ENCODE peak calls at places on chromosomes 7 and 10, in ten cellular contexts. One of them, this sample, is unnamed.

GRCh38 chr7:37342665-37343471 is 105.8 kb downstream of the ELMO1 start:
- DNase-seq in Karpas-422: peak
- DNase-seq in mammary epithelial cell: peak
- DNase-seq in neural progenitor cell: no peak
- DNase-seq in GM23248: no peak
- DNase-seq in adipocyte: no peak
- DNase-seq in IMR-90: no peak
- DNase-seq in H9: no peak
- DNase-seq in HCT116: no peak
- DNase-seq in mesendoderm: no peak
- DNase-seq in this sample: no peak

GRCh38 chr7:44313016-44313415 is 12.4 kb downstream of the CAMK2B start:
- DNase-seq in Karpas-422: no peak
- DNase-seq in mammary epithelial cell: no peak
- DNase-seq in neural progenitor cell: no peak
- DNase-seq in GM23248: no peak
- DNase-seq in adipocyte: no peak
- DNase-seq in IMR-90: no peak
- DNase-seq in H9: no peak
- DNase-seq in HCT116: no peak
- DNase-seq in mesendoderm: no peak
- DNase-seq in this sample: no peak

GRCh38 chr7:105876091-105876963 is at the start of gene ATXN7L1:
- DNase-seq in Karpas-422: peak
- DNase-seq in mammary epithelial cell: peak
- DNase-seq in neural progenitor cell: peak
- DNase-seq in GM23248: peak
- DNase-seq in adipocyte: peak
- DNase-seq in IMR-90: peak
- DNase-seq in H9: peak
- DNase-seq in HCT116: peak
- DNase-seq in mesendoderm: peak
- DNase-seq in this sample: peak

GRCh38 chr10:24872049-24872789 is 80.2 kb downstream of the PRTFDC1 start:
- DNase-seq in Karpas-422: no peak
- DNase-seq in mammary epithelial cell: no peak
- DNase-seq in neural progenitor cell: peak
- DNase-seq in GM23248: peak
- DNase-seq in adipocyte: no peak
- DNase-seq in IMR-90: no peak
- DNase-seq in H9: no peak
- DNase-seq in HCT116: no peak
- DNase-seq in mesendoderm: no peak
- DNase-seq in this sample: no peak

GRCh38 chr7:2644514-2645273 is 12.9 kb downstream of the TTYH3 start:
- DNase-seq in Karpas-422: no peak
- DNase-seq in mammary epithelial cell: no peak
- DNase-seq in neural progenitor cell: no peak
- DNase-seq in GM23248: no peak
- DNase-seq in adipocyte: no peak
- DNase-seq in IMR-90: no peak
- DNase-seq in H9: no peak
- DNase-seq in HCT116: no peak
- DNase-seq in mesendoderm: no peak
- DNase-seq in this sample: peak

GRCh38 chr7:128257458-128257857 is 16.4 kb downstream of the LEP start:
- DNase-seq in Karpas-422: no peak
- DNase-seq in mammary epithelial cell: no peak
- DNase-seq in neural progenitor cell: no peak
- DNase-seq in GM23248: no peak
- DNase-seq in adipocyte: no peak
- DNase-seq in IMR-90: no peak
- DNase-seq in H9: no peak
- DNase-seq in HCT116: no peak
- DNase-seq in mesendoderm: no peak
- DNase-seq in this sample: no peak

GRCh38 chr7:110373514-110374258 is 717.2 kb upstream of the LRRN3 start:
- DNase-seq in Karpas-422: no peak
- DNase-seq in mammary epithelial cell: no peak
- DNase-seq in neural progenitor cell: peak
- DNase-seq in GM23248: no peak
- DNase-seq in adipocyte: peak
- DNase-seq in IMR-90: peak
- DNase-seq in H9: no peak
- DNase-seq in HCT116: no peak
- DNase-seq in mesendoderm: peak
- DNase-seq in this sample: no peak

GRCh38 chr10:351770-352318 is 216.6 kb downstream of the ZMYND11 start:
- DNase-seq in Karpas-422: no peak
- DNase-seq in mammary epithelial cell: no peak
- DNase-seq in neural progenitor cell: no peak
- DNase-seq in GM23248: no peak
- DNase-seq in adipocyte: no peak
- DNase-seq in IMR-90: no peak
- DNase-seq in H9: no peak
- DNase-seq in HCT116: no peak
- DNase-seq in mesendoderm: no peak
- DNase-seq in this sample: peak

GRCh38 chr10:1109795-1110673 is 53.8 kb downstream of the WDR37 start:
- DNase-seq in Karpas-422: peak
- DNase-seq in mammary epithelial cell: peak
- DNase-seq in neural progenitor cell: peak
- DNase-seq in GM23248: peak
- DNase-seq in adipocyte: peak
- DNase-seq in IMR-90: peak
- DNase-seq in H9: peak
- DNase-seq in HCT116: peak
- DNase-seq in mesendoderm: peak
- DNase-seq in this sample: peak

GRCh38 chr7:13282377-13282980 is 595.0 kb downstream of the ARL4A start:
- DNase-seq in Karpas-422: peak
- DNase-seq in mammary epithelial cell: no peak
- DNase-seq in neural progenitor cell: peak
- DNase-seq in GM23248: peak
- DNase-seq in adipocyte: peak
- DNase-seq in IMR-90: peak
- DNase-seq in H9: no peak
- DNase-seq in HCT116: peak
- DNase-seq in mesendoderm: peak
- DNase-seq in this sample: no peak

GRCh38 chr7:105210721-105211205 is 178.0 kb downstream of the SRPK2 start:
- DNase-seq in Karpas-422: no peak
- DNase-seq in mammary epithelial cell: no peak
- DNase-seq in neural progenitor cell: peak
- DNase-seq in GM23248: no peak
- DNase-seq in adipocyte: no peak
- DNase-seq in IMR-90: no peak
- DNase-seq in H9: no peak
- DNase-seq in HCT116: no peak
- DNase-seq in mesendoderm: peak
- DNase-seq in this sample: peak

GRCh38 chr10:97648557-97649404 is 8.3 kb downstream of the PI4K2A start:
- DNase-seq in Karpas-422: no peak
- DNase-seq in mammary epithelial cell: peak
- DNase-seq in neural progenitor cell: no peak
- DNase-seq in GM23248: peak
- DNase-seq in adipocyte: peak
- DNase-seq in IMR-90: peak
- DNase-seq in H9: peak
- DNase-seq in HCT116: peak
- DNase-seq in mesendoderm: peak
- DNase-seq in this sample: peak

GRCh38 chr7:142440219-142441073 is 182.6 kb upstream of the PRSS58 start:
- DNase-seq in Karpas-422: no peak
- DNase-seq in mammary epithelial cell: peak
- DNase-seq in neural progenitor cell: no peak
- DNase-seq in GM23248: peak
- DNase-seq in adipocyte: peak
- DNase-seq in IMR-90: peak
- DNase-seq in H9: no peak
- DNase-seq in HCT116: peak
- DNase-seq in mesendoderm: peak
- DNase-seq in this sample: peak

GRCh38 chr7:68005992-68006391 is 1009.4 kb downstream of the TYW1 start:
- DNase-seq in Karpas-422: no peak
- DNase-seq in mammary epithelial cell: no peak
- DNase-seq in neural progenitor cell: no peak
- DNase-seq in GM23248: no peak
- DNase-seq in adipocyte: no peak
- DNase-seq in IMR-90: no peak
- DNase-seq in H9: no peak
- DNase-seq in HCT116: no peak
- DNase-seq in mesendoderm: no peak
- DNase-seq in this sample: no peak

GRCh38 chr10:9608592-9608991 is 1409.1 kb upstream of the CELF2 start:
- DNase-seq in Karpas-422: peak
- DNase-seq in mammary epithelial cell: no peak
- DNase-seq in neural progenitor cell: no peak
- DNase-seq in GM23248: peak
- DNase-seq in adipocyte: peak
- DNase-seq in IMR-90: peak
- DNase-seq in H9: no peak
- DNase-seq in HCT116: no peak
- DNase-seq in mesendoderm: peak
- DNase-seq in this sample: no peak

GRCh38 chr7:117972606-117973005 is 99.4 kb upstream of the CTTNBP2 start:
- DNase-seq in Karpas-422: no peak
- DNase-seq in mammary epithelial cell: no peak
- DNase-seq in neural progenitor cell: no peak
- DNase-seq in GM23248: no peak
- DNase-seq in adipocyte: no peak
- DNase-seq in IMR-90: no peak
- DNase-seq in H9: no peak
- DNase-seq in HCT116: no peak
- DNase-seq in mesendoderm: no peak
- DNase-seq in this sample: no peak
- H3K9ac ChIP-seq in Karpas-422: no peak
- H3K9ac ChIP-seq in mammary epithelial cell: no peak
- H3K9ac ChIP-seq in neural progenitor cell: no peak
- H3K9ac ChIP-seq in GM23248: no peak
- H3K9ac ChIP-seq in adipocyte: no peak
- H3K9ac ChIP-seq in IMR-90: no peak
- H3K9ac ChIP-seq in H9: no peak
- H3K9ac ChIP-seq in HCT116: no peak
- H3K9ac ChIP-seq in mesendoderm: no peak
- H3K9ac ChIP-seq in this sample: no peak

DNA sequence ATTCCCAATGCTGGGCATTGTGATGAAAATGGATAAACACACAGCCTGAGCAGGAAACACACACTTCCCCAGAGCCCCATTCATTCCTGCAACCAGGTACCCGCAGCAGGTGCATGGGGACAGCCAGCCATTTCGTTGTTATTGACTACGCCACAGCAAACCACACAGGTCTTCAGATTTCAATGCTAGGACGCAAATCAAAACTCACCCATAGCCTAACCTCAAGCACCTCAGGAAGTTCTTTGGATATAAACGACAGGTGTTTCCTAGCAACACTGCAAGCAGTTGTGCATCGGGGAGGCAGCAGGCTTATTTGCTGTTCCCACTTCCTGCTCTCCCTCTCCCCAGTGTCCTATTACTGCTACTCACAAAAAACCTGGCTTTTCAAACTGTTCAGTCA is 176.4 kb upstream of the FRMD4A start:
- DNase-seq in Karpas-422: no peak
- DNase-seq in mammary epithelial cell: no peak
- DNase-seq in neural progenitor cell: no peak
- DNase-seq in GM23248: no peak
- DNase-seq in adipocyte: no peak
- DNase-seq in IMR-90: no peak
- DNase-seq in H9: no peak
- DNase-seq in HCT116: no peak
- DNase-seq in mesendoderm: peak
- DNase-seq in this sample: no peak
- H3K9ac ChIP-seq in Karpas-422: no peak
- H3K9ac ChIP-seq in mammary epithelial cell: no peak
- H3K9ac ChIP-seq in neural progenitor cell: no peak
- H3K9ac ChIP-seq in GM23248: no peak
- H3K9ac ChIP-seq in adipocyte: no peak
- H3K9ac ChIP-seq in IMR-90: no peak
- H3K9ac ChIP-seq in H9: no peak
- H3K9ac ChIP-seq in HCT116: no peak
- H3K9ac ChIP-seq in mesendoderm: no peak
- H3K9ac ChIP-seq in this sample: no peak

GRCh38 chr10:43304687-43305333 is 37.9 kb upstream of the RASGEF1A start:
- DNase-seq in Karpas-422: no peak
- DNase-seq in mammary epithelial cell: peak
- DNase-seq in neural progenitor cell: peak
- DNase-seq in GM23248: peak
- DNase-seq in adipocyte: peak
- DNase-seq in IMR-90: peak
- DNase-seq in H9: peak
- DNase-seq in HCT116: no peak
- DNase-seq in mesendoderm: peak
- DNase-seq in this sample: peak
- H3K9ac ChIP-seq in Karpas-422: no peak
- H3K9ac ChIP-seq in mammary epithelial cell: no peak
- H3K9ac ChIP-seq in neural progenitor cell: no peak
- H3K9ac ChIP-seq in GM23248: no peak
- H3K9ac ChIP-seq in adipocyte: peak
- H3K9ac ChIP-seq in IMR-90: no peak
- H3K9ac ChIP-seq in H9: peak
- H3K9ac ChIP-seq in HCT116: peak
- H3K9ac ChIP-seq in mesendoderm: peak
- H3K9ac ChIP-seq in this sample: peak

DNA sequence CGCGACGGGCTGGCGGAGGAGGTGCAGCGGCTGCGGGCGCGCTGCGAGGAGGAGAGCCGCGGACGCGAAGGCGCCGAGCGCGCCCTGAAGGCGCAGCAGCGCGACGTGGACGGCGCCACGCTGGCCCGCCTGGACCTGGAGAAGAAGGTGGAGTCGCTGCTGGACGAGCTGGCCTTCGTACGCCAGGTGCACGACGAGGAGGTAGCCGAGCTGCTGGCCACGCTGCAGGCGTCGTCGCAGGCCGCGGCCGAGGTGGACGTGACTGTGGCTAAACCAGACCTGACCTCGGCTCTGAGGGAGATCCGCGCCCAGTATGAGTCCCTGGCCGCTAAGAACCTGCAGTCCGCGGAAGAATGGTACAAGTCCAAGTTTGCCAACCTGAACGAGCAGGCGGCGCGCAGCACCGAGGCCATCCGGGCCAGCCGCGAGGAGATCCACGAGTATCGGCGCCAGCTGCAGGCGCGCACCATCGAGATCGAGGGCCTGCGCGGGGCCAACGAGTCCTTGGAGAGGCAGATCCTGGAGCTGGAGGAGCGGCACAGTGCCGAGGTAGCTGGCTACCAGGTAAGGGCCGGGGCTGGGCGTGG is 868 bp downstream of the INA start:
- DNase-seq in Karpas-422: no peak
- DNase-seq in mammary epithelial cell: no peak
- DNase-seq in neural progenitor cell: peak
- DNase-seq in GM23248: no peak
- DNase-seq in adipocyte: no peak
- DNase-seq in IMR-90: no peak
- DNase-seq in H9: peak
- DNase-seq in HCT116: no peak
- DNase-seq in mesendoderm: no peak
- DNase-seq in this sample: no peak
- H3K9ac ChIP-seq in Karpas-422: no peak
- H3K9ac ChIP-seq in mammary epithelial cell: no peak
- H3K9ac ChIP-seq in neural progenitor cell: no peak
- H3K9ac ChIP-seq in GM23248: no peak
- H3K9ac ChIP-seq in adipocyte: no peak
- H3K9ac ChIP-seq in IMR-90: no peak
- H3K9ac ChIP-seq in H9: no peak
- H3K9ac ChIP-seq in HCT116: no peak
- H3K9ac ChIP-seq in mesendoderm: peak
- H3K9ac ChIP-seq in this sample: no peak